ENCODE peak calls at places on chromosomes 7 and 10, in five cellular contexts. One of them, this sample, is unnamed.

GRCh38 chr7:116671681-116672595 is at the start of gene MET:
- DNase-seq in B cell: peak
- DNase-seq in NCI-H1105: peak
- DNase-seq in activated T-helper 1 cell treated with anti-CD3 and anti-CD28 coated beads, Interleukin-2, amount 50 U/mL, for 16 hours: no peak
- DNase-seq in fibroblast of mammary gland: peak
- DNase-seq in this sample: no peak

GRCh38 chr7:47652591-47652990 is 70.7 kb upstream of the TNS3 start:
- DNase-seq in activated T-helper 1 cell treated with anti-CD3 and anti-CD28 coated beads, Interleukin-2, amount 50 U/mL, for 16 hours: no peak
- DNase-seq in NCI-H1105: no peak
- DNase-seq in fibroblast of mammary gland: no peak
- DNase-seq in B cell: no peak
- DNase-seq in this sample: no peak

GRCh38 chr7:101977249-101977648 is 159.8 kb downstream of the CUX1 start:
- DNase-seq in B cell: no peak
- DNase-seq in NCI-H1105: no peak
- DNase-seq in fibroblast of mammary gland: no peak
- DNase-seq in activated T-helper 1 cell treated with anti-CD3 and anti-CD28 coated beads, Interleukin-2, amount 50 U/mL, for 16 hours: no peak
- DNase-seq in this sample: no peak

GRCh38 chr7:29065458-29065857 is 80.9 kb downstream of the CPVL start:
- DNase-seq in B cell: no peak
- DNase-seq in NCI-H1105: no peak
- DNase-seq in fibroblast of mammary gland: no peak
- DNase-seq in activated T-helper 1 cell treated with anti-CD3 and anti-CD28 coated beads, Interleukin-2, amount 50 U/mL, for 16 hours: no peak
- DNase-seq in this sample: no peak

GRCh38 chr10:74075906-74076305 is 74.7 kb downstream of the AP3M1 start:
- DNase-seq in B cell: no peak
- DNase-seq in fibroblast of mammary gland: no peak
- DNase-seq in activated T-helper 1 cell treated with anti-CD3 and anti-CD28 coated beads, Interleukin-2, amount 50 U/mL, for 16 hours: no peak
- DNase-seq in NCI-H1105: no peak
- DNase-seq in this sample: no peak

GRCh38 chr7:23468721-23469149 is 1.6 kb downstream of the IGF2BP3 start:
- DNase-seq in fibroblast of mammary gland: no peak
- DNase-seq in activated T-helper 1 cell treated with anti-CD3 and anti-CD28 coated beads, Interleukin-2, amount 50 U/mL, for 16 hours: no peak
- DNase-seq in NCI-H1105: no peak
- DNase-seq in B cell: peak
- DNase-seq in this sample: no peak

GRCh38 chr10:43259981-43260761 is 6.7 kb downstream of the RASGEF1A start:
- DNase-seq in fibroblast of mammary gland: peak
- DNase-seq in NCI-H1105: no peak
- DNase-seq in B cell: no peak
- DNase-seq in activated T-helper 1 cell treated with anti-CD3 and anti-CD28 coated beads, Interleukin-2, amount 50 U/mL, for 16 hours: no peak
- DNase-seq in this sample: no peak

GRCh38 chr7:68321076-68321639 is 1277.1 kb upstream of the AUTS2 start:
- DNase-seq in fibroblast of mammary gland: no peak
- DNase-seq in B cell: no peak
- DNase-seq in activated T-helper 1 cell treated with anti-CD3 and anti-CD28 coated beads, Interleukin-2, amount 50 U/mL, for 16 hours: no peak
- DNase-seq in NCI-H1105: peak
- DNase-seq in this sample: no peak

This sample was measured in central memory CD8-positive, alpha-beta T cell.